ENCODE peak calls at places on chromosomes 1 and 21, in four cellular contexts. One of them, this sample, is unnamed.

GRCh38 chr1:27102707-27103468 is 52.0 kb downstream of the SLC9A1 start:
- DNase-seq in memory B cell: peak
- DNase-seq in stimulated activated CD4-positive, alpha-beta T cell treated with anti-CD3 and anti-CD28 coated beads, Interleukin-4, amount 100 ng/mL, for 1 hour: peak
- DNase-seq in adrenal gland: peak
- DNase-seq in this sample: peak

GRCh38 chr1:232538943-232539302 is 91.0 kb downstream of the SIPA1L2 start:
- DNase-seq in memory B cell: no peak
- DNase-seq in stimulated activated CD4-positive, alpha-beta T cell treated with anti-CD3 and anti-CD28 coated beads, Interleukin-4, amount 100 ng/mL, for 1 hour: no peak
- DNase-seq in adrenal gland: no peak
- DNase-seq in this sample: no peak

GRCh38 chr1:246875041-246876026 is 56.4 kb downstream of the AHCTF1 start:
- DNase-seq in memory B cell: no peak
- DNase-seq in stimulated activated CD4-positive, alpha-beta T cell treated with anti-CD3 and anti-CD28 coated beads, Interleukin-4, amount 100 ng/mL, for 1 hour: no peak
- DNase-seq in adrenal gland: no peak
- DNase-seq in this sample: no peak

GRCh38 chr1:147091801-147092200 is 80.5 kb downstream of the PRKAB2 start:
- DNase-seq in memory B cell: no peak
- DNase-seq in stimulated activated CD4-positive, alpha-beta T cell treated with anti-CD3 and anti-CD28 coated beads, Interleukin-4, amount 100 ng/mL, for 1 hour: no peak
- DNase-seq in adrenal gland: no peak
- DNase-seq in this sample: no peak

GRCh38 chr1:153533689-153534201 is 2.0 kb downstream of the S100A6 start:
- DNase-seq in memory B cell: no peak
- DNase-seq in stimulated activated CD4-positive, alpha-beta T cell treated with anti-CD3 and anti-CD28 coated beads, Interleukin-4, amount 100 ng/mL, for 1 hour: no peak
- DNase-seq in adrenal gland: peak
- DNase-seq in this sample: no peak

GRCh38 chr1:25871086-25871703 is 4.3 kb downstream of the PAQR7 start:
- DNase-seq in memory B cell: no peak
- DNase-seq in stimulated activated CD4-positive, alpha-beta T cell treated with anti-CD3 and anti-CD28 coated beads, Interleukin-4, amount 100 ng/mL, for 1 hour: no peak
- DNase-seq in adrenal gland: peak
- DNase-seq in this sample: peak

GRCh38 chr21:45080639-45081414 is 6.4 kb downstream of the ADARB1 start:
- DNase-seq in memory B cell: no peak
- DNase-seq in stimulated activated CD4-positive, alpha-beta T cell treated with anti-CD3 and anti-CD28 coated beads, Interleukin-4, amount 100 ng/mL, for 1 hour: no peak
- DNase-seq in adrenal gland: no peak
- DNase-seq in this sample: no peak

GRCh38 chr1:147245586-147246021 is 3.1 kb downstream of the CHD1L start:
- DNase-seq in memory B cell: no peak
- DNase-seq in stimulated activated CD4-positive, alpha-beta T cell treated with anti-CD3 and anti-CD28 coated beads, Interleukin-4, amount 100 ng/mL, for 1 hour: no peak
- DNase-seq in adrenal gland: no peak
- DNase-seq in this sample: no peak

GRCh38 chr1:6466023-6466422 is at the start of gene TNFRSF25:
- DNase-seq in memory B cell: no peak
- DNase-seq in stimulated activated CD4-positive, alpha-beta T cell treated with anti-CD3 and anti-CD28 coated beads, Interleukin-4, amount 100 ng/mL, for 1 hour: peak
- DNase-seq in adrenal gland: no peak
- DNase-seq in this sample: no peak

GRCh38 chr1:92701147-92701546 is 83.8 kb downstream of the EVI5 start:
- DNase-seq in memory B cell: no peak
- DNase-seq in stimulated activated CD4-positive, alpha-beta T cell treated with anti-CD3 and anti-CD28 coated beads, Interleukin-4, amount 100 ng/mL, for 1 hour: no peak
- DNase-seq in adrenal gland: no peak
- DNase-seq in this sample: no peak

GRCh38 chr21:16194851-16195251 is 465.1 kb downstream of the USP25 start:
- DNase-seq in memory B cell: no peak
- DNase-seq in stimulated activated CD4-positive, alpha-beta T cell treated with anti-CD3 and anti-CD28 coated beads, Interleukin-4, amount 100 ng/mL, for 1 hour: no peak
- DNase-seq in adrenal gland: no peak
- DNase-seq in this sample: no peak

GRCh38 chr1:159752135-159752580 is 28.6 kb upstream of the DUSP23 start:
- DNase-seq in memory B cell: no peak
- DNase-seq in stimulated activated CD4-positive, alpha-beta T cell treated with anti-CD3 and anti-CD28 coated beads, Interleukin-4, amount 100 ng/mL, for 1 hour: no peak
- DNase-seq in adrenal gland: peak
- DNase-seq in this sample: peak

GRCh38 chr1:63824386-63824898 is 50.6 kb downstream of the ROR1 start:
- DNase-seq in memory B cell: no peak
- DNase-seq in stimulated activated CD4-positive, alpha-beta T cell treated with anti-CD3 and anti-CD28 coated beads, Interleukin-4, amount 100 ng/mL, for 1 hour: no peak
- DNase-seq in adrenal gland: no peak
- DNase-seq in this sample: no peak

GRCh38 chr1:1118893-1119220 is 3.0 kb upstream of the C1orf159 start:
- DNase-seq in memory B cell: no peak
- DNase-seq in stimulated activated CD4-positive, alpha-beta T cell treated with anti-CD3 and anti-CD28 coated beads, Interleukin-4, amount 100 ng/mL, for 1 hour: no peak
- DNase-seq in adrenal gland: no peak
- DNase-seq in this sample: no peak

GRCh38 chr1:202639500-202639899 is 70.8 kb downstream of the SYT2 start:
- DNase-seq in memory B cell: no peak
- DNase-seq in stimulated activated CD4-positive, alpha-beta T cell treated with anti-CD3 and anti-CD28 coated beads, Interleukin-4, amount 100 ng/mL, for 1 hour: no peak
- DNase-seq in adrenal gland: no peak
- DNase-seq in this sample: no peak

GRCh38 chr1:75985827-75986226 is 53.6 kb upstream of the ASB17 start:
- DNase-seq in memory B cell: no peak
- DNase-seq in stimulated activated CD4-positive, alpha-beta T cell treated with anti-CD3 and anti-CD28 coated beads, Interleukin-4, amount 100 ng/mL, for 1 hour: no peak
- DNase-seq in adrenal gland: no peak
- DNase-seq in this sample: no peak

GRCh38 chr1:209367031-209367813 is 216.3 kb upstream of the CAMK1G start:
- DNase-seq in memory B cell: no peak
- DNase-seq in stimulated activated CD4-positive, alpha-beta T cell treated with anti-CD3 and anti-CD28 coated beads, Interleukin-4, amount 100 ng/mL, for 1 hour: no peak
- DNase-seq in adrenal gland: no peak
- DNase-seq in this sample: no peak

GRCh38 chr1:25926731-25927496 is 20.7 kb upstream of the STMN1 start:
- DNase-seq in memory B cell: no peak
- DNase-seq in stimulated activated CD4-positive, alpha-beta T cell treated with anti-CD3 and anti-CD28 coated beads, Interleukin-4, amount 100 ng/mL, for 1 hour: no peak
- DNase-seq in adrenal gland: no peak
- DNase-seq in this sample: no peak

GRCh38 chr1:244011796-244012195 is 39.3 kb upstream of the ZBTB18 start:
- DNase-seq in memory B cell: no peak
- DNase-seq in stimulated activated CD4-positive, alpha-beta T cell treated with anti-CD3 and anti-CD28 coated beads, Interleukin-4, amount 100 ng/mL, for 1 hour: no peak
- DNase-seq in adrenal gland: no peak
- DNase-seq in this sample: no peak

GRCh38 chr1:1889847-1890505 is 911 bp downstream of the GNB1 start:
- DNase-seq in memory B cell: peak
- DNase-seq in stimulated activated CD4-positive, alpha-beta T cell treated with anti-CD3 and anti-CD28 coated beads, Interleukin-4, amount 100 ng/mL, for 1 hour: peak
- DNase-seq in adrenal gland: peak
- DNase-seq in this sample: no peak

GRCh38 chr1:218869276-218869675 is 304.4 kb upstream of the LYPLAL1 start:
- DNase-seq in memory B cell: no peak
- DNase-seq in stimulated activated CD4-positive, alpha-beta T cell treated with anti-CD3 and anti-CD28 coated beads, Interleukin-4, amount 100 ng/mL, for 1 hour: no peak
- DNase-seq in adrenal gland: no peak
- DNase-seq in this sample: no peak

GRCh38 chr1:167431261-167431908 is 86.9 kb downstream of the CD247 start:
- DNase-seq in memory B cell: peak
- DNase-seq in stimulated activated CD4-positive, alpha-beta T cell treated with anti-CD3 and anti-CD28 coated beads, Interleukin-4, amount 100 ng/mL, for 1 hour: no peak
- DNase-seq in adrenal gland: no peak
- DNase-seq in this sample: no peak

GRCh38 chr1:4655674-4656532 is 1.5 kb downstream of the AJAP1 start:
- DNase-seq in memory B cell: no peak
- DNase-seq in stimulated activated CD4-positive, alpha-beta T cell treated with anti-CD3 and anti-CD28 coated beads, Interleukin-4, amount 100 ng/mL, for 1 hour: no peak
- DNase-seq in adrenal gland: peak
- DNase-seq in this sample: peak

GRCh38 chr1:233651563-233652233 is 37.8 kb downstream of the KCNK1 start:
- DNase-seq in memory B cell: no peak
- DNase-seq in stimulated activated CD4-positive, alpha-beta T cell treated with anti-CD3 and anti-CD28 coated beads, Interleukin-4, amount 100 ng/mL, for 1 hour: no peak
- DNase-seq in adrenal gland: no peak
- DNase-seq in this sample: no peak

GRCh38 chr1:151945725-151946365 is 36.5 kb upstream of the THEM4 start:
- DNase-seq in memory B cell: peak
- DNase-seq in stimulated activated CD4-positive, alpha-beta T cell treated with anti-CD3 and anti-CD28 coated beads, Interleukin-4, amount 100 ng/mL, for 1 hour: peak
- DNase-seq in adrenal gland: peak
- DNase-seq in this sample: peak

GRCh38 chr1:3251099-3251809 is 182.3 kb downstream of the PRDM16 start:
- DNase-seq in memory B cell: no peak
- DNase-seq in stimulated activated CD4-positive, alpha-beta T cell treated with anti-CD3 and anti-CD28 coated beads, Interleukin-4, amount 100 ng/mL, for 1 hour: no peak
- DNase-seq in adrenal gland: no peak
- DNase-seq in this sample: no peak

GRCh38 chr1:246394121-246394520 is 113.0 kb downstream of the SMYD3 start:
- DNase-seq in memory B cell: no peak
- DNase-seq in stimulated activated CD4-positive, alpha-beta T cell treated with anti-CD3 and anti-CD28 coated beads, Interleukin-4, amount 100 ng/mL, for 1 hour: no peak
- DNase-seq in adrenal gland: no peak
- DNase-seq in this sample: no peak

GRCh38 chr1:57279909-57280666 is 143.8 kb downstream of the DAB1 start:
- DNase-seq in memory B cell: no peak
- DNase-seq in stimulated activated CD4-positive, alpha-beta T cell treated with anti-CD3 and anti-CD28 coated beads, Interleukin-4, amount 100 ng/mL, for 1 hour: no peak
- DNase-seq in adrenal gland: no peak
- DNase-seq in this sample: peak

GRCh38 chr21:34639882-34640788 is 25.2 kb upstream of the RCAN1 start:
- DNase-seq in memory B cell: no peak
- DNase-seq in stimulated activated CD4-positive, alpha-beta T cell treated with anti-CD3 and anti-CD28 coated beads, Interleukin-4, amount 100 ng/mL, for 1 hour: peak
- DNase-seq in adrenal gland: no peak
- DNase-seq in this sample: no peak

GRCh38 chr1:40182956-40183710 is 21.9 kb downstream of the RLF start:
- DNase-seq in memory B cell: no peak
- DNase-seq in stimulated activated CD4-positive, alpha-beta T cell treated with anti-CD3 and anti-CD28 coated beads, Interleukin-4, amount 100 ng/mL, for 1 hour: no peak
- DNase-seq in adrenal gland: no peak
- DNase-seq in this sample: no peak

GRCh38 chr1:20290624-20291597 is at the start of gene VWA5B1:
- DNase-seq in memory B cell: no peak
- DNase-seq in stimulated activated CD4-positive, alpha-beta T cell treated with anti-CD3 and anti-CD28 coated beads, Interleukin-4, amount 100 ng/mL, for 1 hour: no peak
- DNase-seq in adrenal gland: no peak
- DNase-seq in this sample: no peak

GRCh38 chr21:35737899-35738341 is 322.4 kb downstream of the SETD4 start:
- DNase-seq in memory B cell: no peak
- DNase-seq in stimulated activated CD4-positive, alpha-beta T cell treated with anti-CD3 and anti-CD28 coated beads, Interleukin-4, amount 100 ng/mL, for 1 hour: no peak
- DNase-seq in adrenal gland: peak
- DNase-seq in this sample: no peak

This sample was measured in prostate gland.